ENCODE peak calls at places on chromosomes 7 and 10, in seven cellular contexts. One of them, this sample, is unnamed.
A peak's percentile ranks its signal among the peaks of the same experiment; 100 is the strongest.

GRCh38 chr10:43340101-43340500 is 31.3 kb upstream of the FXYD4 start:
- DNase-seq in mucosa of gallbladder: no peak
- DNase-seq in naive thymus-derived CD8-positive, alpha-beta T cell: no peak
- DNase-seq in NCI-H460: no peak
- DNase-seq in right cardiac atrium: no peak
- DNase-seq in upper lobe of right lung: no peak
- DNase-seq in brain microvascular endothelial cell: no peak
- DNase-seq in this sample: no peak

GRCh38 chr10:8663131-8663530 is 608.6 kb downstream of the GATA3 start:
- DNase-seq in mucosa of gallbladder: no peak
- DNase-seq in naive thymus-derived CD8-positive, alpha-beta T cell: no peak
- DNase-seq in NCI-H460: no peak
- DNase-seq in right cardiac atrium: no peak
- DNase-seq in upper lobe of right lung: no peak
- DNase-seq in brain microvascular endothelial cell: no peak
- DNase-seq in this sample: no peak

GRCh38 chr10:78944658-78945333 is 124.0 kb upstream of the ZMIZ1 start:
- DNase-seq in mucosa of gallbladder: peak; percentile 74
- DNase-seq in naive thymus-derived CD8-positive, alpha-beta T cell: no peak
- DNase-seq in NCI-H460: no peak
- DNase-seq in right cardiac atrium: peak; percentile 82
- DNase-seq in upper lobe of right lung: no peak
- DNase-seq in brain microvascular endothelial cell: peak; percentile 95
- DNase-seq in this sample: no peak

GRCh38 chr7:111388912-111389311 is 173.4 kb downstream of the IMMP2L start:
- DNase-seq in mucosa of gallbladder: no peak
- DNase-seq in naive thymus-derived CD8-positive, alpha-beta T cell: no peak
- DNase-seq in NCI-H460: no peak
- DNase-seq in right cardiac atrium: no peak
- DNase-seq in upper lobe of right lung: no peak
- DNase-seq in brain microvascular endothelial cell: no peak
- DNase-seq in this sample: no peak

GRCh38 chr7:4776160-4776623 is 769 bp downstream of the AP5Z1 start:
- DNase-seq in mucosa of gallbladder: no peak
- DNase-seq in naive thymus-derived CD8-positive, alpha-beta T cell: no peak
- DNase-seq in NCI-H460: no peak
- DNase-seq in right cardiac atrium: peak; percentile 37
- DNase-seq in upper lobe of right lung: no peak
- DNase-seq in brain microvascular endothelial cell: no peak
- DNase-seq in this sample: no peak

GRCh38 chr7:100949227-100949930 is at the start of gene MUC3A:
- DNase-seq in mucosa of gallbladder: peak; percentile 79
- DNase-seq in naive thymus-derived CD8-positive, alpha-beta T cell: no peak
- DNase-seq in NCI-H460: no peak
- DNase-seq in right cardiac atrium: no peak
- DNase-seq in upper lobe of right lung: no peak
- DNase-seq in brain microvascular endothelial cell: no peak
- DNase-seq in this sample: no peak

GRCh38 chr7:2668401-2668800 is 19.6 kb upstream of the AMZ1 start:
- DNase-seq in mucosa of gallbladder: no peak
- DNase-seq in naive thymus-derived CD8-positive, alpha-beta T cell: no peak
- DNase-seq in NCI-H460: no peak
- DNase-seq in right cardiac atrium: peak; percentile 21
- DNase-seq in upper lobe of right lung: no peak
- DNase-seq in brain microvascular endothelial cell: no peak
- DNase-seq in this sample: no peak

GRCh38 chr7:66359656-66360211 is 154.6 kb downstream of the TPST1 start:
- DNase-seq in mucosa of gallbladder: no peak
- DNase-seq in naive thymus-derived CD8-positive, alpha-beta T cell: no peak
- DNase-seq in NCI-H460: no peak
- DNase-seq in right cardiac atrium: no peak
- DNase-seq in upper lobe of right lung: no peak
- DNase-seq in brain microvascular endothelial cell: no peak
- DNase-seq in this sample: no peak

GRCh38 chr7:86947956-86948355 is 111.5 kb downstream of the ELAPOR2 start:
- DNase-seq in mucosa of gallbladder: no peak
- DNase-seq in naive thymus-derived CD8-positive, alpha-beta T cell: no peak
- DNase-seq in NCI-H460: no peak
- DNase-seq in right cardiac atrium: no peak
- DNase-seq in upper lobe of right lung: no peak
- DNase-seq in brain microvascular endothelial cell: no peak
- DNase-seq in this sample: no peak

GRCh38 chr7:65951837-65952578 is 30.0 kb downstream of the GUSB start:
- DNase-seq in mucosa of gallbladder: no peak
- DNase-seq in naive thymus-derived CD8-positive, alpha-beta T cell: no peak
- DNase-seq in NCI-H460: no peak
- DNase-seq in right cardiac atrium: no peak
- DNase-seq in upper lobe of right lung: no peak
- DNase-seq in brain microvascular endothelial cell: no peak
- DNase-seq in this sample: no peak